ENCODE peak calls at places on chromosomes 5 and 9, in eight cellular contexts. F, L, S, I, H, K, M and A are unnamed samples.
A peak's percentile ranks its signal among the peaks of the same experiment; 100 is the strongest.

GRCh38 chr5:105042623-105043022 is 1480.0 kb upstream of the NUDT12 start:
- DNase-seq in K (no peak), F (no peak), I (no peak), L (no peak), M (no peak), S (no peak), H (no peak), A (no peak)

GRCh38 chr5:108747111-108748009 is at the start of gene FER:
- DNase-seq in L (no peak), I (peak; percentile 29), K (peak; percentile 25), H (no peak), F (no peak), S (peak; percentile 79), M (peak; percentile 54), A (no peak)

GRCh38 chr5:142864293-142865260 is 94.4 kb downstream of the ARHGAP26 start:
- DNase-seq in L (no peak), K (no peak), S (no peak), M (peak; percentile 49), H (no peak), F (no peak), I (no peak), A (no peak)

GRCh38 chr5:55360190-55360589 is 52.4 kb downstream of the MTREX start:
- DNase-seq in K (no peak), M (no peak), L (no peak), H (no peak), F (no peak), I (no peak), S (peak; percentile 38), A (no peak)

GRCh38 chr5:159786901-159787691 is 129.2 kb upstream of the ADRA1B start:
- DNase-seq in F (peak; percentile 78), M (no peak), I (no peak), S (peak; percentile 70), L (peak; percentile 89), H (no peak), K (no peak), A (no peak)

GRCh38 chr5:36494756-36495637 is 111.4 kb upstream of the SLC1A3 start:
- DNase-seq in I (no peak), F (no peak), K (no peak), L (no peak), S (peak; percentile 23), H (no peak), M (no peak), A (no peak)

GRCh38 chr9:133934512-133935221 is 57.5 kb downstream of the VAV2 start:
- DNase-seq in I (no peak), L (no peak), K (no peak), F (no peak), M (no peak), S (no peak), H (no peak), A (no peak)

GRCh38 chr9:90107864-90108263 is 503.1 kb downstream of the GADD45G start:
- DNase-seq in H (no peak), K (no peak), S (no peak), M (no peak), I (no peak), F (no peak), L (no peak), A (no peak)

GRCh38 chr5:5063533-5063953 is 76.6 kb upstream of the ADAMTS16 start:
- DNase-seq in M (peak; percentile 61), I (no peak), S (no peak), F (no peak), K (no peak), L (no peak), H (no peak), A (no peak)

GRCh38 chr9:131732636-131733340 is 7.1 kb downstream of the RAPGEF1 start:
- DNase-seq in S (no peak), M (no peak), H (no peak), I (no peak), K (peak; percentile 72), F (no peak), L (no peak), A (no peak)

GRCh38 chr9:129697111-129697955 is 31.9 kb downstream of the PRRX2 start:
- DNase-seq in H (no peak), S (peak; percentile 78), M (peak; percentile 47), I (no peak), K (no peak), L (peak; percentile 93), F (no peak), A (no peak)

GRCh38 chr5:40333459-40334241 is 346.1 kb upstream of the PTGER4 start:
- DNase-seq in I (no peak), F (no peak), M (no peak), K (no peak), H (no peak), S (peak; percentile 43), L (no peak), A (no peak)

GRCh38 chr9:137368431-137369110 is 54.4 kb downstream of the EXD3 start:
- DNase-seq in L (peak; percentile 80), H (peak; percentile 40), M (no peak), I (no peak), K (no peak), F (peak; percentile 71), S (no peak), A (no peak)